ENCODE peak calls at places on chromosome 17, in nine cellular contexts. P, K, Z, N, O, J, X, R and Y are unnamed samples. For H3K4me1 and H3K36me3, the result is how much of the 10 kb centered on the place peaks cover.

GRCh38 chr17:47066095-47066494 is 87.0 kb upstream of the RPRML start:
- DNase-seq in P (no peak), K (no peak), Z (no peak), N (no peak), O (no peak), J (no peak), X (no peak), R (peak), Y (no peak)

GRCh38 chr17:64178011-64178825 is 48.3 kb upstream of the ERN1 start:
- DNase-seq in P (no peak), K (no peak), Z (no peak), N (no peak), O (no peak), J (no peak), X (no peak), R (no peak), Y (no peak)

GRCh38 chr17:61554209-61554608 is 36.8 kb downstream of the NACA2 start:
- DNase-seq in P (no peak), K (no peak), Z (no peak), N (no peak), O (no peak), J (no peak), X (no peak), R (no peak), Y (no peak)

GRCh38 chr17:55717898-55718735 is 4.5 kb downstream of the TMEM100 start:
- DNase-seq in P (peak), K (peak), Z (peak), N (peak), O (peak), J (peak), X (peak), R (peak), Y (peak)

GRCh38 chr17:9529033-9529748 is 46.4 kb downstream of the STX8 start:
- DNase-seq in P (no peak), K (no peak), Z (no peak), N (no peak), O (no peak), J (no peak), X (no peak), R (peak), Y (no peak)

GRCh38 chr17:5097101-5097834 is 14.4 kb downstream of the ZNF232 start:
- DNase-seq in P (peak), K (peak), Z (peak), N (no peak), O (peak), J (peak), X (peak), R (peak), Y (peak)

GRCh38 chr17:30995347-30995746 is 24.5 kb downstream of the RNF135 start:
- DNase-seq in P (no peak), K (no peak), Z (no peak), N (no peak), O (no peak), J (no peak), X (no peak), R (no peak), Y (no peak)

GRCh38 chr17:9074106-9074505 is 52.8 kb downstream of the NTN1 start:
- DNase-seq in P (no peak), K (no peak), Z (no peak), N (no peak), O (no peak), J (no peak), X (no peak), R (no peak), Y (no peak)

GRCh38 chr17:82972836-82973372 is 106.5 kb upstream of the METRNL start:
- DNase-seq in P (no peak), K (no peak), Z (no peak), N (no peak), O (no peak), J (no peak), X (no peak), R (no peak), Y (no peak)

GRCh38 chr17:55527520-55528118 is 16.4 kb upstream of the SMIM36 start:
- DNase-seq in P (no peak), K (peak), Z (no peak), N (no peak), O (peak), J (no peak), X (no peak), R (peak), Y (no peak)

GRCh38 chr17:6079155-6079554 is 9.0 kb downstream of the WSCD1 start:
- DNase-seq in P (no peak), K (no peak), Z (no peak), N (no peak), O (no peak), J (no peak), X (no peak), R (peak), Y (no peak)

GRCh38 chr17:64020068-64020766 is at the start of gene ICAM2:
- DNase-seq in P (peak), K (peak), Z (peak), N (peak), O (no peak), J (peak), X (peak), R (no peak), Y (peak)

GRCh38 chr17:50268632-50269287 is 5.5 kb upstream of the TMEM92 start:
- DNase-seq in P (no peak), K (peak), Z (no peak), N (no peak), O (no peak), J (no peak), X (no peak), R (peak), Y (no peak)

GRCh38 chr17:43409131-43409530 is 10.3 kb downstream of the ARL4D start:
- DNase-seq in P (no peak), K (no peak), Z (no peak), N (no peak), O (no peak), J (no peak), X (no peak), R (no peak), Y (peak)

GRCh38 chr17:73027130-73027741 is 65.3 kb downstream of the SLC39A11 start:
- DNase-seq in P (no peak), K (no peak), Z (no peak), N (no peak), O (no peak), J (no peak), X (no peak), R (no peak), Y (no peak)

GRCh38 chr17:42803074-42803883 is 4.6 kb downstream of the CNTD1 start:
- DNase-seq in P (no peak), K (no peak), Z (no peak), N (no peak), O (no peak), J (no peak), X (no peak), R (no peak), Y (no peak)

GRCh38 chr17:46818319-46818928 is at the start of gene WNT3:
- DNase-seq in P (peak), K (no peak), Z (peak), N (no peak), O (peak), J (peak), X (no peak), R (peak), Y (peak)

GRCh38 chr17:63399856-63400255 is 46.2 kb downstream of the CYB561 start:
- DNase-seq in P (no peak), K (peak), Z (no peak), N (no peak), O (no peak), J (peak), X (no peak), R (peak), Y (peak)

GRCh38 chr17:79847698-79848369 is 8.6 kb upstream of the CBX4 start:
- DNase-seq in P (no peak), K (no peak), Z (no peak), N (no peak), O (no peak), J (no peak), X (no peak), R (no peak), Y (peak)

GRCh38 chr17:34998205-34998604 is 17.9 kb downstream of the LIG3 start:
- DNase-seq in P (peak), K (peak), Z (peak), N (peak), O (peak), J (peak), X (peak), R (peak), Y (peak)

GRCh38 chr17:56597495-56597990 is 4.0 kb downstream of the NOG start:
- DNase-seq in P (no peak), K (no peak), Z (peak), N (peak), O (peak), J (no peak), X (no peak), R (peak), Y (no peak)

GRCh38 chr17:56697190-56697589 is 103.7 kb downstream of the NOG start:
- DNase-seq in P (no peak), K (no peak), Z (no peak), N (no peak), O (no peak), J (no peak), X (no peak), R (no peak), Y (no peak)

GRCh38 chr17:66200685-66201092 is 8.8 kb upstream of the CEP112 start:
- DNase-seq in P (no peak), K (peak), Z (peak), N (no peak), O (peak), J (peak), X (peak), R (peak), Y (no peak)

GRCh38 chr17:64326420-64327054 is 63.5 kb upstream of the TEX2 start:
- DNase-seq in P (peak), K (peak), Z (no peak), N (peak), O (no peak), J (peak), X (no peak), R (no peak), Y (peak)

GRCh38 chr17:63842173-63842539 is 329 bp downstream of the SMARCD2 start:
- DNase-seq in P (peak), K (peak), Z (no peak), N (peak), O (no peak), J (peak), X (peak), R (no peak), Y (no peak)

GRCh38 chr17:20266806-20267458 is 200.4 kb downstream of the LGALS9B start:
- DNase-seq in P (no peak), K (peak), Z (no peak), N (no peak), O (peak), J (no peak), X (no peak), R (no peak), Y (no peak)

GRCh38 chr17:31583795-31584340 is 192.4 kb downstream of the RAB11FIP4 start:
- DNase-seq in P (no peak), K (no peak), Z (no peak), N (no peak), O (no peak), J (no peak), X (no peak), R (no peak), Y (no peak)

GRCh38 chr17:60330731-60331130 is 61.2 kb downstream of the USP32 start:
- DNase-seq in P (no peak), K (no peak), Z (no peak), N (no peak), O (no peak), J (no peak), X (no peak), R (no peak), Y (no peak)

GRCh38 chr17:56896968-56897359 is 16.9 kb downstream of the TRIM25 start:
- DNase-seq in P (no peak), K (no peak), Z (no peak), N (no peak), O (no peak), J (peak), X (no peak), R (no peak), Y (no peak)

GRCh38 chr17:9837551-9838471 is 12.1 kb downstream of the GLP2R start:
- DNase-seq in P (no peak), K (peak), Z (no peak), N (no peak), O (no peak), J (no peak), X (no peak), R (no peak), Y (no peak)

GRCh38 chr17:353213-353837 is 718 bp upstream of the RPH3AL start:
- DNase-seq in P (no peak), K (no peak), Z (no peak), N (no peak), O (no peak), J (peak), X (no peak), R (no peak), Y (no peak)

GRCh38 chr17:352421-353212 is at the start of gene RPH3AL:
- DNase-seq in P (no peak), K (no peak), Z (no peak), N (peak), O (peak), J (peak), X (peak), R (peak), Y (peak)

GRCh38 chr17:351436-351713 is 1.2 kb downstream of the RPH3AL start:
- DNase-seq in P (no peak), K (no peak), Z (no peak), N (no peak), O (no peak), J (peak), X (no peak), R (no peak), Y (no peak)

GRCh38 chr17:350706-351435 is 1.7 kb downstream of the RPH3AL start:
- DNase-seq in P (peak), K (peak), Z (no peak), N (peak), O (no peak), J (peak), X (peak), R (no peak), Y (no peak)

GRCh38 chr17:351875-352420 is 659 bp downstream of the RPH3AL start:
- DNase-seq in P (peak), K (no peak), Z (no peak), N (no peak), O (no peak), J (no peak), X (no peak), R (no peak), Y (no peak)
- H3K4me1 ChIP-seq in P (half or more), K (under half), Z (under half), N (half or more), O (under half), J (half or more), X (half or more), R (under half), Y (under half)

GRCh38 chr17:48951572-48951971 is 6.9 kb upstream of the SNF8 start:
- DNase-seq in P (no peak), K (no peak), Z (no peak), N (no peak), O (no peak), J (no peak), X (no peak), R (no peak), Y (no peak)

GRCh38 chr17:48952904-48953303 is 8.3 kb upstream of the SNF8 start:
- DNase-seq in P (no peak), K (no peak), Z (no peak), N (no peak), O (no peak), J (no peak), X (no peak), R (no peak), Y (no peak)

DNA sequence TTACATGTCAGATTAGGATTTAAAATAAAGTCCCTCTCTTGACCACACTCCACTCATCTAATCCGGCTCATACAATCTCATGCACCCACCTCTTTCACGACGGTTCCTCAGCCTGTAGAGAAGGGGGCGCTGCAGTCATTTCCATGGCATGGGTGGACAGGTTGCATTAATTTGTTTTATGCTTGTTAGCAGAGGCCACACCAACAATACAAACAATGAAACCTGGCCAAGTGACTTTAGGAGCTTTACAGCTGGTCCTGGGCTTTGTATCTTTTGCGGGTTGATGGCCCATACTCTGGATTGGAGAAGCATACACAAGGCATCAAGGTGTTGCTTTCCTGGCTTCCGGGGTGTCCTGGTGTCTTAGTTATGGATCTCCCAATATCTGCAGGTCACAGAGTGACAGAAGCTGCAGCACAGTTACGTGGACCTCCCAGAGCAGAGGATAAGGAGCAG is 9.7 kb upstream of the SNF8 start:
- DNase-seq in P (no peak), K (no peak), Z (no peak), N (no peak), O (peak), J (peak), X (no peak), R (peak), Y (no peak)
- TF ChIP-seq CTCF in P (no peak), K (no peak), Z (no peak), N (no peak), O (peak), J (no peak), X (no peak), R (peak), Y (no peak)

GRCh38 chr17:38322156-38322779 is 21.5 kb downstream of the GPR179 start:
- DNase-seq in P (peak), K (peak), Z (peak), N (peak), O (peak), J (peak), X (peak), R (peak), Y (peak)
- H3K36me3 ChIP-seq in P (under half), K (under half), Z (under half), N (under half), O (under half), J (under half), X (under half), R (under half), Y (under half)

GRCh38 chr17:17935321-17936271 is 36.6 kb downstream of the TOM1L2 start:
- DNase-seq in P (no peak), K (no peak), Z (no peak), N (peak), O (no peak), J (peak), X (no peak), R (no peak), Y (peak)

GRCh38 chr17:17931159-17931558 is 41.0 kb downstream of the TOM1L2 start:
- DNase-seq in P (no peak), K (no peak), Z (no peak), N (no peak), O (no peak), J (no peak), X (no peak), R (no peak), Y (no peak)

GRCh38 chr17:17934796-17935195 is 37.4 kb downstream of the TOM1L2 start:
- DNase-seq in P (no peak), K (no peak), Z (no peak), N (no peak), O (no peak), J (no peak), X (no peak), R (no peak), Y (peak)

GRCh38 chr17:17934214-17934613 is 38.0 kb downstream of the TOM1L2 start:
- DNase-seq in P (no peak), K (no peak), Z (no peak), N (no peak), O (no peak), J (no peak), X (no peak), R (no peak), Y (peak)

GRCh38 chr17:17933775-17934174 is 38.4 kb downstream of the TOM1L2 start:
- DNase-seq in P (no peak), K (no peak), Z (no peak), N (no peak), O (no peak), J (no peak), X (no peak), R (no peak), Y (no peak)
- H3K4me1 ChIP-seq in P (under half), K (under half), Z (under half), N (under half), O (under half), J (under half), X (under half), R (under half), Y (under half)

GRCh38 chr17:27747462-27748359 is 52.6 kb downstream of the NOS2 start:
- DNase-seq in P (no peak), K (no peak), Z (no peak), N (no peak), O (no peak), J (no peak), X (no peak), R (peak), Y (no peak)
- TF ChIP-seq CTCF in P (no peak), K (no peak), Z (no peak), N (no peak), O (peak), J (no peak), X (peak), R (peak), Y (no peak)

DNA sequence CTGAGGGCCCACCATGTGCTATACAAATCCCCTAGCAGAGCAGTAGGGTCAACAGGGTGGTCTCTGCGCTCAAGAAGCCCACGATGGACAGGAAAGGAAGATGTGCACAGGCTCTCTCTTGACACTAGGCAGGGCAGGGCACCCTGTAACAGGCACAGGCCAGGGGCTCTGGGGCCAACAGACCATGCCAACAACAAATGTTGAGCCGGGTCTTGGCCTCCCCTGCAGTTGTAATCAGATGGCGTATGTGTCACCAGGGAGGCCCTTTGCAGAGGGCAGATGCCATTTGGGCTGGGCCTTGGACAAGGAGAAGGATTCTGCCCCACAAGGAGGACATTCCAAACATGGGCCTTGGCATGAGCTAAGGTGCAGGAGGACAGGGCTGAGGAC is 5.3 kb downstream of the TRPV1 start:
- DNase-seq in P (no peak), K (no peak), Z (no peak), N (no peak), O (no peak), J (no peak), X (no peak), R (no peak), Y (no peak)
- H3K36me3 ChIP-seq in P (under half), K (under half), Z (under half), N (under half), O (under half), J (under half), X (under half), R (under half), Y (under half)

GRCh38 chr17:74344658-74345057 is 17.0 kb downstream of the BTBD17 start:
- DNase-seq in P (no peak), K (no peak), Z (no peak), N (no peak), O (no peak), J (no peak), X (no peak), R (no peak), Y (no peak)

GRCh38 chr17:74340470-74341023 is 14.5 kb downstream of the KIF19 start:
- DNase-seq in P (no peak), K (no peak), Z (no peak), N (no peak), O (no peak), J (no peak), X (no peak), R (no peak), Y (no peak)

GRCh38 chr17:74345433-74346241 is 16.0 kb downstream of the BTBD17 start:
- DNase-seq in P (no peak), K (no peak), Z (no peak), N (no peak), O (no peak), J (no peak), X (no peak), R (no peak), Y (no peak)

GRCh38 chr17:74343121-74343520 is 17.1 kb downstream of the KIF19 start:
- DNase-seq in P (no peak), K (no peak), Z (no peak), N (no peak), O (no peak), J (no peak), X (no peak), R (no peak), Y (no peak)

DNA sequence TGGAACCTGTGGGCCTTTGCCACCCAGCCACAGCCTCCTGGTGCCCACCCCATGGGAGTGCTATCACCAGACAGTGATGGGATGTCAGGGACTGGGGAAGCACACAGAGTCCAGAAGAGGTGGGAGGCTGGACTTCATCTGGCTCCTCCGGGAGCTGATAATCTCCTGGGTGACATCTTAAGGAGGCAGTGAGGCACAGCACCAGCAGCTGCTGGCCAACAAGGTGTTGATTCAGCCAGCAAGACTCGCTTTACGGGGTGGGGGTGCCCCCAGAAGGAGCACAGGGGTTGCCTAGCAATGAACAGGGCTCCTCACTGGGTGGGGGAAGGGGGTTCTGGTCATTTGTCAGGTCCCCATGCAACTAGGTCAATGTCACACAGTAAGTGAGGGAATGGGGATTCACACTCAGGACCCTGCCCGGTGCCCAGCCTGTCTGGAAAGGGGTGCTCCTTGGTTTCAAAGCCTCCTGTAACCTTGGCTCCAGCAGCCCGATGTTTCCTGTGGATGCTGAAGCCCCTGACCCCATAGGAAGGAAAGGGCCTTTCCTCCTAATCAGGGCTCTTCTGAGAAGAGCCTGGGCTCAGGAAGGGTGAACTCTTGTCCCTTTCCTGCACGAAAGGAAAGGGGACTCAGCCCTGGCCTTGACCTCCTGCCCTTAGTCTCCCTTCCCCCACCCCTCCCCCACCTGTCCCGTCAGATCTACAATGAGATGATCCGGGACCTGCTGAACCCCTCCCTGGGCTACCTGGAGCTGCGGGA is 17.7 kb downstream of the KIF19 start:
- DNase-seq in P (no peak), K (no peak), Z (no peak), N (no peak), O (no peak), J (no peak), X (no peak), R (no peak), Y (no peak)
- H3K4me1 ChIP-seq in P (half or more), K (under half), Z (under half), N (under half), O (under half), J (under half), X (under half), R (under half), Y (under half)